ENCODE peak calls at places on chromosome 2, in four cellular contexts. B is CD8-positive, alpha-beta T cell; V is EH; I is amniotic stem cell. W is an unnamed sample.

GRCh38 chr2:84388921-84389490 is 70.1 kb downstream of the SUCLG1 start:
- DNase-seq in B (no peak), V (no peak), I (no peak), W (no peak)

GRCh38 chr2:69973335-69973735 is 11.9 kb upstream of the ASPRV1 start:
- DNase-seq in B (no peak), V (peak), I (no peak), W (no peak)

GRCh38 chr2:86050301-86050700 is 55.4 kb downstream of the POLR1A start:
- DNase-seq in B (no peak), V (no peak), I (no peak), W (no peak)

GRCh38 chr2:126616606-126617069 is 39.3 kb upstream of the GYPC start:
- DNase-seq in B (no peak), V (no peak), I (no peak), W (no peak)

GRCh38 chr2:178485356-178485755 is 5.1 kb downstream of the PLEKHA3 start:
- DNase-seq in B (no peak), V (no peak), I (no peak), W (no peak)

GRCh38 chr2:109402180-109402579 is 211.6 kb downstream of the SEPTIN10 start:
- DNase-seq in B (no peak), V (peak), I (no peak), W (no peak)

GRCh38 chr2:235542728-235543125 is 48.9 kb downstream of the AGAP1 start:
- DNase-seq in B (no peak), V (no peak), I (no peak), W (no peak)

GRCh38 chr2:155841442-155841841 is 491.1 kb downstream of the NR4A2 start:
- DNase-seq in B (no peak), V (no peak), I (no peak), W (no peak)

GRCh38 chr2:26754972-26755670 is 9.0 kb upstream of the SLC35F6 start:
- DNase-seq in B (no peak), V (no peak), I (no peak), W (peak)

GRCh38 chr2:23386422-23387220 is 1.6 kb downstream of the KLHL29 start:
- DNase-seq in B (no peak), V (peak), I (no peak), W (no peak)

GRCh38 chr2:30235859-30236535 is 4.7 kb downstream of the LBH start:
- DNase-seq in B (no peak), V (no peak), I (no peak), W (no peak)

GRCh38 chr2:102193074-102193473 is 6.3 kb downstream of the IL1RL2 start:
- DNase-seq in B (no peak), V (peak), I (no peak), W (no peak)

GRCh38 chr2:234677758-234678538 is 181.1 kb upstream of the ARL4C start:
- DNase-seq in B (no peak), V (peak), I (no peak), W (no peak)

W was measured in GDM1.